ENCODE peak calls at places on chromosomes 16 and 17, in eight cellular contexts. N is NCI-H1092 treated with DMSO at 0.1 percent for 48 hours; P is GM12891; A is GM12892; G is foreskin fibroblast; X is memory B cell; Q is tibial artery; C is CD4-positive, CD25-positive, alpha-beta regulatory T cell. O is an unnamed sample.

GRCh38 chr17:55774834-55775233 is 24.0 kb downstream of the PCTP start:
- DNase-seq in A (no peak), X (no peak), G (no peak), N (peak; percentile 8), C (no peak), P (no peak), Q (no peak), O (peak; percentile 97)

GRCh38 chr17:8357910-8358309 is 18.3 kb downstream of the ODF4 start:
- DNase-seq in N (no peak), X (no peak), Q (no peak), A (no peak), G (no peak), P (no peak), C (no peak), O (no peak)

GRCh38 chr16:9965079-9965478 is 217.1 kb downstream of the GRIN2A start:
- DNase-seq in Q (no peak), C (no peak), A (no peak), G (no peak), X (no peak), N (no peak), P (no peak), O (no peak)

GRCh38 chr17:14091367-14091766 is 22.1 kb downstream of the COX10 start:
- DNase-seq in N (no peak), A (no peak), X (no peak), P (no peak), Q (no peak), G (peak; percentile 32), C (no peak), O (no peak)

GRCh38 chr16:27408602-27409031 is 6.6 kb downstream of the IL21R start:
- DNase-seq in P (no peak), A (no peak), G (no peak), X (no peak), Q (no peak), N (no peak), C (no peak), O (no peak)

GRCh38 chr16:24701521-24701951 is 27.9 kb upstream of the TNRC6A start:
- DNase-seq in A (no peak), X (no peak), P (no peak), N (no peak), G (peak; percentile 44), C (no peak), Q (peak; percentile 47), O (no peak)

GRCh38 chr16:66478733-66479511 is 51.8 kb downstream of the BEAN1 start:
- DNase-seq in P (peak; percentile 77), C (peak; percentile 76), A (peak; percentile 67), G (peak; percentile 40), N (peak; percentile 30), X (peak; percentile 68), Q (peak; percentile 78), O (peak; percentile 78)

GRCh38 chr17:36949461-36949927 is 740 bp downstream of the AATF start:
- DNase-seq in P (no peak), N (no peak), C (no peak), X (no peak), Q (no peak), A (no peak), G (no peak), O (peak; percentile 61)

GRCh38 chr16:53126390-53126789 is 71.6 kb downstream of the CHD9 start:
- DNase-seq in N (no peak), X (no peak), A (no peak), Q (no peak), P (no peak), G (no peak), C (no peak), O (no peak)

GRCh38 chr16:7997966-7998365 is 592.3 kb downstream of the TMEM114 start:
- DNase-seq in X (no peak), G (no peak), Q (no peak), A (no peak), P (no peak), N (no peak), C (no peak), O (no peak)

GRCh38 chr17:63275318-63275967 is 170.7 kb downstream of the CYB561 start:
- DNase-seq in C (no peak), P (no peak), Q (no peak), N (no peak), X (no peak), G (peak; percentile 92), A (no peak), O (no peak)

GRCh38 chr16:1997591-1998359 is 8.0 kb downstream of the SYNGR3 start:
- DNase-seq in Q (no peak), X (no peak), C (no peak), A (no peak), N (no peak), P (no peak), G (peak; percentile 87), O (no peak)

GRCh38 chr17:39209317-39210092 is 9.4 kb downstream of the RPL19 start:
- DNase-seq in Q (peak; percentile 91), A (no peak), C (peak; percentile 64), P (no peak), N (peak; percentile 7), G (peak; percentile 52), X (no peak), O (peak; percentile 95)